ENCODE peak calls at places on chromosomes 16 and 17, in five cellular contexts. I is H1, Q is GM12878, B is K562, J is HepG2. V is an unnamed sample.

GRCh38 chr16:5504028-5504758 is 406.6 kb upstream of the EEF2KMT start:
- DNase-seq in I (no peak), Q (no peak), B (no peak), J (no peak), V (no peak)

GRCh38 chr16:67857547-67858233 is 10.2 kb upstream of the CENPT start:
- DNase-seq in I (no peak), Q (no peak), B (peak; percentile 66), J (peak; percentile 96), V (peak; percentile 86)

GRCh38 chr17:1043601-1044251 is 46.8 kb downstream of the TIMM22 start:
- DNase-seq in I (no peak), Q (no peak), B (no peak), J (no peak), V (peak; percentile 76)

GRCh38 chr16:21101631-21102420 is 48.8 kb downstream of the DNAH3 start:
- DNase-seq in I (no peak), Q (no peak), B (no peak), J (peak; percentile 43), V (peak; percentile 64)

GRCh38 chr17:76911299-76912007 is 43.2 kb downstream of the MGAT5B start:
- DNase-seq in I (no peak), Q (no peak), B (no peak), J (no peak), V (no peak)

GRCh38 chr17:64358261-64358788 is 32.3 kb downstream of the PECAM1 start:
- DNase-seq in I (no peak), Q (no peak), B (no peak), J (no peak), V (no peak)

GRCh38 chr16:67163903-67164558 is 514 bp upstream of the HSF4 start:
- DNase-seq in I (no peak), Q (no peak), B (no peak), J (no peak), V (peak; percentile 59)

GRCh38 chr17:15341385-15341849 is at the start of gene TEKT3:
- DNase-seq in I (peak; percentile 76), Q (no peak), B (peak; percentile 61), J (no peak), V (peak; percentile 97)

GRCh38 chr16:23105309-23105708 is 43.9 kb downstream of the USP31 start:
- DNase-seq in I (no peak), Q (no peak), B (no peak), J (no peak), V (no peak)

GRCh38 chr16:57815987-57816745 is 13.9 kb upstream of the KIFC3 start:
- DNase-seq in I (no peak), Q (no peak), B (peak; percentile 33), J (no peak), V (peak; percentile 79)

GRCh38 chr16:85327731-85328664 is 215.7 kb upstream of the CIBAR2 start:
- DNase-seq in I (peak; percentile 93), Q (no peak), B (peak; percentile 79), J (no peak), V (peak; percentile 99)

GRCh38 chr17:79612468-79613194 is 1.8 kb upstream of the RBFOX3 start:
- DNase-seq in I (peak; percentile 78), Q (no peak), B (peak; percentile 80), J (peak; percentile 46), V (peak; percentile 94)

GRCh38 chr16:83882118-83882879 is 16.6 kb upstream of the MLYCD start:
- DNase-seq in I (no peak), Q (no peak), B (no peak), J (no peak), V (peak; percentile 48)

GRCh38 chr17:17313350-17313991 is 10.3 kb downstream of the NT5M start:
- DNase-seq in I (peak; percentile 58), Q (no peak), B (peak; percentile 30), J (peak; percentile 67), V (peak; percentile 89)

GRCh38 chr17:38798614-38799500 is 499 bp downstream of the PIP4K2B start:
- DNase-seq in I (no peak), Q (no peak), B (peak; percentile 84), J (peak; percentile 27), V (peak; percentile 45)

GRCh38 chr17:21262259-21262993 is 9.2 kb upstream of the NATD1 start:
- DNase-seq in I (no peak), Q (no peak), B (no peak), J (no peak), V (no peak)

GRCh38 chr16:71282943-71283342 is 6.3 kb downstream of the CMTR2 start:
- DNase-seq in I (no peak), Q (no peak), B (no peak), J (no peak), V (no peak)

GRCh38 chr17:3888343-3889171 is 4.3 kb downstream of the CAMKK1 start:
- DNase-seq in I (no peak), Q (no peak), B (peak; percentile 83), J (no peak), V (peak; percentile 87)

GRCh38 chr16:22274916-22275315 is 22.3 kb upstream of the POLR3E start:
- DNase-seq in I (no peak), Q (no peak), B (no peak), J (no peak), V (no peak)

GRCh38 chr17:76121932-76122383 is 18.4 kb upstream of the EXOC7 start:
- DNase-seq in I (no peak), Q (no peak), B (no peak), J (no peak), V (peak; percentile 72)

GRCh38 chr17:49798738-49799137 is 10.3 kb downstream of the KAT7 start:
- DNase-seq in I (no peak), Q (no peak), B (no peak), J (no peak), V (no peak)

GRCh38 chr16:10754941-10755340 is 11.3 kb downstream of the NUBP1 start:
- DNase-seq in I (no peak), Q (no peak), B (no peak), J (no peak), V (no peak)

GRCh38 chr16:79943738-79944137 is 343.2 kb upstream of the MAF start:
- DNase-seq in I (no peak), Q (no peak), B (no peak), J (no peak), V (no peak)

GRCh38 chr16:58422809-58423208 is 30.5 kb downstream of the GINS3 start:
- DNase-seq in I (no peak), Q (no peak), B (no peak), J (no peak), V (no peak)

GRCh38 chr17:49963626-49964538 is 5.1 kb upstream of the DLX4 start:
- DNase-seq in I (no peak), Q (no peak), B (no peak), J (no peak), V (peak; percentile 72)

GRCh38 chr17:33416131-33416530 is 123.0 kb upstream of the ASIC2 start:
- DNase-seq in I (no peak), Q (no peak), B (no peak), J (no peak), V (no peak)

GRCh38 chr16:26664086-26664485 is 402.6 kb upstream of the C16orf82 start:
- DNase-seq in I (no peak), Q (no peak), B (no peak), J (no peak), V (no peak)

GRCh38 chr17:43714338-43715149 is 44.0 kb downstream of the SOST start:
- DNase-seq in I (no peak), Q (no peak), B (no peak), J (no peak), V (no peak)

GRCh38 chr17:14737984-14738651 is 437.2 kb downstream of the HS3ST3B1 start:
- DNase-seq in I (no peak), Q (no peak), B (no peak), J (peak; percentile 97), V (peak; percentile 49)

GRCh38 chr17:69573396-69573795 is 158.9 kb downstream of the MAP2K6 start:
- DNase-seq in I (no peak), Q (no peak), B (no peak), J (no peak), V (no peak)
- H2AFZ ChIP-seq in I (no peak overlapping the region), Q (no peak overlapping the region), B (no peak overlapping the region), J (no peak overlapping the region), V (no peak overlapping the region)

DNA sequence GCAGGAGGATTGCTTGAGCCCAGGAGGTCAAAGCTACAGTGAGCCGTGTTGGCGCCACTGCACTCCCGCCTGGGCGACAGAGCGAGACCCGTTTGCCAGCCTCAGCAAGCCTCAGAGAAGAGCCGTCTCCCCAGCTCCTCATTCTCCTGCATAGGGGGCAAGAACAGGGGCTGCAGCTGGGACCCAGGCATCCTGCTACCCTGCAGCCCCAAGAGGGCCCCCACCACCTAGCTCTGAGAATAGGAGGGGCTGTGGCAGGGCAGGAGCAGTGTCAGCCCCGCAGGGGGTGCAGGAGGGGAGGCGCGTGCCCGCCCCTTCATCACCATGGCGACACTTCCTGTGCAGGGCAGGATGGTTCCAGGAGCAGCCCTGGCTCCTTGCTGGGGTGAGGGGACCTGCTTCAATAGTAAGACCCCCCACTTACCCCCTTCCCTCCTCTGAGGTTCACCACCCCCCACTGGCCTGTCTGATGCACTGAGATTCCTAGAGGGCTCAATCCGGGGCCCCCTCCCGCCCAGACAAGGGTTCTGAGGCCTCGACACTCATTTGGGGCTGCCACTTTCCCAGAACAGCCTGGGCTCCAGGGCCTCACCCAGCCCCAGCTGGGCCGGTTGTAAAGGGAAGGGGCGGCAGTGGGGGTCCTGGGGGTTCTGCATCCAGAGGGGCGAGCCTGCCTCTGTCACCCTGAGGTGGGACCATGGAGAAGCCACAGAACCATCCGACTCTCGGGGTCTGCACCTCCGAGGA is 20.2 kb downstream of the VASN start:
- DNase-seq in I (no peak), Q (no peak), B (peak; percentile 56), J (no peak), V (peak; percentile 82)
- TF ChIP-seq CREB1 in I (no peak), Q (no peak), B (no peak), J (no peak), V (no peak)

GRCh38 chr17:42459983-42460300 is 1.3 kb downstream of the ATP6V0A1 start:
- DNase-seq in I (no peak), Q (no peak), B (no peak), J (no peak), V (no peak)

GRCh38 chr17:42458497-42459255 is at the start of gene ATP6V0A1:
- DNase-seq in I (peak; percentile 57), Q (peak; percentile 49), B (peak; percentile 98), J (peak; percentile 84), V (peak; percentile 94)

GRCh38 chr17:42460371-42460770 is 1.7 kb downstream of the ATP6V0A1 start:
- DNase-seq in I (no peak), Q (no peak), B (no peak), J (no peak), V (no peak)

GRCh38 chr17:42457107-42457787 is 1.4 kb upstream of the ATP6V0A1 start:
- DNase-seq in I (no peak), Q (peak; percentile 65), B (no peak), J (no peak), V (no peak)

DNA sequence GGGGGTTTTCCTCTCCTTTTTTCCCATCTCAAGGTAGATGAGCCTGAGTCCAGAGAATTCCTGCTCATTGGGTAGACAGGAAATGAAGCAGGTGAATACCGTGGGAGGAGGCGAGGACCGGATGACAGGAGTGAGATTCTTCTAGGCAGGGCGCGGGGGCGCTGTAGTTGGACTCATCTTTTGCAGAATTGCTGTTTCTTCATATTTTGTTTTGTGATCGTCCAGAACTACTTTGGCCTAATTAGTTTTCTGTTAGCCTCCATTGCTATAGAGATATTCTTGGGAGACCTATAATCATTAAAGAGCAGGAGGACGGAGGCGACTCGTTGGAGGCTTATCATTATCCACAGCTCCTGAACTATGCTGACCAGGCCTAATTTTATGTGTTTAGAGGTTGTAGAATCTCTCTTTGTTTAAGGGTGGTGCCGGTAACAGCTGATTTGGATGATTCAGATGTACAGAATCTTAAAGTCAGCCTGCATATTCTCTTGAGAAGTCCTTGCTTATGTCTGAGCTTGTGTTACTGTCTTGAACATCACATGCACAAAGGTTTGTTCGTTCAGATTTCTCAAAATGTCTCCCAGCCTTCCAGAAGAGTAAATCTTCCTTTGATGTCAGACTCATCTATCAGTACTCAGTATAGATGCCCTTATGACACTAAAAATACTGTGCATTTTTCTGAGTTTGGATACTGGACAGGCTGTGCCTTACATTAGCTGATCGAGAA is 741 bp downstream of the ATP6V0A1 start:
- DNase-seq in I (no peak), Q (no peak), B (peak; percentile 58), J (peak; percentile 65), V (peak; percentile 71)
- H2AFZ ChIP-seq in I (peak overlapping the region; percentile 74), Q (peak overlapping the region; percentile 71), B (peak overlapping the region; percentile 20), J (no peak overlapping the region), V (peak overlapping the region; percentile 86)

GRCh38 chr16:81204794-81205680 is 33.5 kb upstream of the BCO1 start:
- DNase-seq in I (no peak), Q (peak; percentile 11), B (peak; percentile 52), J (peak; percentile 61), V (peak; percentile 68)
- TF ChIP-seq CREB1 in I (no peak), Q (no peak), B (no peak), J (no peak), V (no peak)